ENCODE peak calls at places on chromosomes 6 and 20, in ten cellular contexts. C is K562, K is HepG2, A is stomach, T is esophagus muscularis mucosa, N is GM12878, V is upper lobe of left lung, P is tibial nerve, Y is ovary, W is SK-N-SH. F is an unnamed sample.

GRCh38 chr6:148760568-148761531 is 14.0 kb downstream of the UST start:
- DNase-seq in C (no peak), K (no peak), A (peak; percentile 35), T (peak; percentile 93), N (peak; percentile 64), V (peak; percentile 43), P (peak; percentile 74), Y (peak; percentile 73), W (no peak), F (peak; percentile 87)

GRCh38 chr20:14245368-14245970 is 91.9 kb downstream of the FLRT3 start:
- DNase-seq in C (no peak), K (no peak), A (no peak), T (no peak), N (no peak), V (no peak), P (no peak), Y (no peak), W (no peak), F (no peak)

GRCh38 chr6:5766260-5766659 is 240.5 kb downstream of the NRN1 start:
- DNase-seq in C (no peak), K (no peak), A (no peak), T (no peak), N (no peak), V (no peak), P (no peak), Y (no peak), W (peak; percentile 51), F (no peak)

GRCh38 chr20:61353996-61354390 is 101.9 kb downstream of the CDH4 start:
- DNase-seq in C (no peak), K (no peak), A (no peak), T (no peak), N (no peak), V (no peak), P (no peak), Y (no peak), W (no peak), F (no peak)

GRCh38 chr6:25868784-25869183 is 5.3 kb downstream of the SLC17A3 start:
- DNase-seq in C (no peak), K (no peak), A (no peak), T (no peak), N (no peak), V (no peak), P (no peak), Y (no peak), W (no peak), F (no peak)

GRCh38 chr6:119676971-119677370 is 327.4 kb upstream of the MAN1A1 start:
- DNase-seq in C (no peak), K (no peak), A (no peak), T (no peak), N (no peak), V (no peak), P (no peak), Y (no peak), W (no peak), F (no peak)

GRCh38 chr6:149840345-149841075 is 23.6 kb downstream of the LRP11 start:
- DNase-seq in C (peak; percentile 69), K (peak; percentile 82), A (peak; percentile 81), T (no peak), N (no peak), V (peak; percentile 78), P (peak; percentile 56), Y (peak; percentile 51), W (peak; percentile 76), F (peak; percentile 90)

GRCh38 chr6:22906091-22906549 is 336.8 kb downstream of the HDGFL1 start:
- DNase-seq in C (no peak), K (no peak), A (no peak), T (no peak), N (no peak), V (no peak), P (no peak), Y (no peak), W (no peak), F (no peak)

GRCh38 chr6:158818580-158819212 is 472 bp downstream of the EZR start:
- DNase-seq in C (peak; percentile 72), K (peak; percentile 54), A (peak; percentile 74), T (no peak), N (no peak), V (peak; percentile 59), P (peak; percentile 36), Y (peak; percentile 75), W (peak; percentile 81), F (peak; percentile 84)

DNA sequence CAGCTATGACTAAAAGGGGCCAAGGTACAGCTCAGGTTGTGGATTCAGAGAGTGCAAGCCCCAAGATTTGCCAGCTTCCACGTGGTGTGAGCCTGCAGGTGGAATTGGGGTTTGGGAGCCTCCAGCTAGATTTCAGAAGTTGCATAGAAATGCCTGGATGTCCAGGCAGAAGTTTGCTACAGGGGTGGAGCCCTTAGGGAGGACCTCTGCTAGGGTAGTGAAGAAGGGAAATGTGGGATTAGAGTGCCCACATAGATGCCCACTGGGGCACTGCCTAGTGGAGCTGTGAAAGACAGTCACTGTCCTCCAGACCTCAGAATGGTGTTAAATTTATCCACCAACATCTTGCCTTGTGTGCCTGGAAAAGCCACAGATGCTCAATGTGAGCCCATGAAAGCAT is 255.1 kb downstream of the BMP2 start:
- DNase-seq in C (no peak), K (no peak), A (no peak), T (no peak), N (no peak), V (no peak), P (no peak), Y (no peak), W (no peak), F (no peak)
- TF ChIP-seq EP300 in C (no peak), K (no peak), A (no peak), T (no peak), N (no peak), V (no peak), P (no peak), Y (no peak), W (no peak), F (no peak)

DNA sequence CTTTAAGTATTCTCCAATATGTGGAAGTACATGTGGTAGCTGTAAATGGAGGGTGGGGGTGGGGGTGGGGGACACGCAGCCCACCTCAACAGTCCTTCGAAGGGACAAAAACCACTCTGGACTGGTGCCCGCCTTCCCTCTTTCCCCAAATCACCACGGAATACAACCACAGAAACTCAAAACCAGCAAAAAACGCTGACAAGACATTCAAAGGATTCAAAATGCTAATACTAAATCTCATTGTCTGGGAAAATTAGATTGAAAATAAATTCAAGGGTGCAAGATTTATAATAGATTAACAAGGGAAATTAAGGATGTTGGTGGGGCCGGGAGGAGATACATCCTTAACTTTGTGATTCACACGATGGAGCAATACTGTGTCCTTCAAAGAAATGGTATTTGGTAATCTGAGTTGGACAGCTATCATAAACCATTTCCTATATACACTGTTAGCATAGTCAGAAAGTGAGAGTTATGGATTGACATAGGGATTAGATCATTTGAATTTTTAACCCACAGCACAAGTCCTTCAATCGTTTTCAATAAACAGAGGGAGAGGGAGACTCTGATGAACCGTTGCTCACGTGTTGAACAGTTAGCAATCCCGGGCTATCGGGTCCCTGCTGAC is 766 bp upstream of the TBC1D22B start:
- DNase-seq in C (no peak), K (no peak), A (no peak), T (no peak), N (no peak), V (no peak), P (no peak), Y (no peak), W (no peak), F (no peak)
- H3K4me3 ChIP-seq in C (peak overlapping the region; percentile 91), K (peak overlapping the region; percentile 97), A (peak overlapping the region; percentile 84), T (peak overlapping the region; percentile 87), N (peak overlapping the region; percentile 84), V (peak overlapping the region; percentile 80), P (peak overlapping the region; percentile 89), Y (peak overlapping the region; percentile 90), W (peak overlapping the region; percentile 65), F (peak overlapping the region; percentile 74)

DNA sequence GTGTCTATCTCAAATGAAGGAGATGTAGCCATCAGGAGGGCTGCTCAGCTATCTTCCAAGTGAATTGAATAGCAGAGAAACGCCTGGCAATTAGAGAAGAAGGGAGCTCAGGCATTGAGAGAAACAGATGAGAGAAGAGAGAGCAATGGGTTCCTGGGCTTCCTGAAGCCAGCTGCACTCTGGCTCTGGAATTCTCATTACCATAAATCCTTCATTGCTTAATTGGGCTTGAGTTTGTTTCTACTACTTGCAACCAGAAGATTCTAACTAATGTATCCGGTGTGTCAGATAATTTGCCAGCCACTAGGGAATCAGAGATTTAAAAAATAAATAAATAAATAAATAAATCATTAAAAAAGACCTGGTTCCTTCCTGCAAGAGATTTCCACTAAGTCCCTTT is 25.0 kb upstream of the CDKAL1 start:
- DNase-seq in C (no peak), K (no peak), A (no peak), T (no peak), N (no peak), V (no peak), P (no peak), Y (no peak), W (no peak), F (no peak)
- H3K27me3 ChIP-seq in C (no peaks in the 10 kb centered on the region), K (no peaks in the 10 kb centered on the region), A (peaks cover 8% of the 10 kb centered on the region), T (no peaks in the 10 kb centered on the region), N (no peaks in the 10 kb centered on the region), V (no peaks in the 10 kb centered on the region), P (no peaks in the 10 kb centered on the region), Y (no peaks in the 10 kb centered on the region), W (no peaks in the 10 kb centered on the region), F (no peaks in the 10 kb centered on the region)

GRCh38 chr6:782141-782540 is 89.2 kb upstream of the EXOC2 start:
- DNase-seq in C (peak; percentile 7), K (no peak), A (no peak), T (no peak), N (no peak), V (no peak), P (no peak), Y (no peak), W (no peak), F (no peak)

GRCh38 chr6:776394-777041 is 83.6 kb upstream of the EXOC2 start:
- DNase-seq in C (no peak), K (no peak), A (no peak), T (peak; percentile 55), N (no peak), V (no peak), P (no peak), Y (no peak), W (no peak), F (no peak)

GRCh38 chr6:780669-781068 is 87.7 kb upstream of the EXOC2 start:
- DNase-seq in C (no peak), K (no peak), A (no peak), T (peak; percentile 39), N (no peak), V (no peak), P (no peak), Y (no peak), W (no peak), F (no peak)

GRCh38 chr6:783966-784365 is 91.0 kb upstream of the EXOC2 start:
- DNase-seq in C (no peak), K (no peak), A (no peak), T (no peak), N (no peak), V (no peak), P (no peak), Y (no peak), W (no peak), F (no peak)

DNA sequence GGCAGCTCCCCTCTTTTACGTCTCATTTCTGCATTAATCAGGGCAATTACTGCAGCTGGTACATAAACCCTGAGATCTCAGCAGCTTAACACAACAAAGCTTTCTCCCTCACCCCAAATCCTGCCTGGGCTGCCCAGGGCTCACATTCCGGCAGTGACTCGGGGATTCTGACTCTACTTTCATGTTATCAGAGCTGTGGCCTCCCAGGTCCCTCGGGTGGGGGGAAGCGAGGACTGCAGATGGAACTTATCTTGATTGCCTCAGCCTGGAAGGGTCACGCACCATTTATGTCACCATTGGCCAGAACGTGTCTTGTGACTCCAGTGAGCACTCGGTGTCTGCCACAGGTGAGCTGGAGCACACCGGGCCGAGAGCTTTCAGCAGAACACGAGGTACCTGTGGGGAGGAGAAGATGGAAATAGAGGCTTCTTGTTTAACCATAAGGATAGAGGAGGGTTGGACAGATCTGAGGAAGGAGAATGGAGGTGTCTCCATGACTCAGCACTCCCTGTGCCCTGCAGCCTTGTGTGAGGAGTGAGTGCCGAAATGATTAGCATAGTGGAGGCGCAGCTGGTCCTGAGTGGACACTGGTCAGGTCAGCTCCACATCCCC is 88.5 kb upstream of the EXOC2 start:
- DNase-seq in C (peak; percentile 47), K (no peak), A (no peak), T (peak; percentile 90), N (no peak), V (no peak), P (no peak), Y (no peak), W (no peak), F (no peak)
- TF ChIP-seq EP300 in C (peak; percentile 78), K (no peak), A (no peak), T (no peak), N (no peak), V (no peak), P (no peak), Y (no peak), W (no peak), F (no peak)